ENCODE peak calls at places on chromosomes 2 and 18, in six cellular contexts. Y, N, H, T, L and R are unnamed samples.

GRCh38 chr2:232476045-232476444 is 11.6 kb downstream of the ECEL1 start:
- DNase-seq in Y (no peak), N (peak; percentile 29), H (no peak), T (no peak), L (no peak), R (peak; percentile 38)

GRCh38 chr18:75213610-75214009 is 3.0 kb downstream of the TSHZ1 start:
- DNase-seq in Y (no peak), N (no peak), H (no peak), T (no peak), L (no peak), R (no peak)

GRCh38 chr2:227376911-227377396 is 2.2 kb downstream of the TM4SF20 start:
- DNase-seq in Y (no peak), N (no peak), H (peak; percentile 30), T (no peak), L (no peak), R (no peak)

GRCh38 chr2:153519260-153519875 is 40.8 kb upstream of the RPRM start:
- DNase-seq in Y (peak; percentile 32), N (no peak), H (peak; percentile 60), T (peak; percentile 54), L (peak; percentile 50), R (no peak)

GRCh38 chr18:66136039-66136438 is 385.2 kb downstream of the CDH7 start:
- DNase-seq in Y (no peak), N (no peak), H (no peak), T (no peak), L (no peak), R (no peak)

GRCh38 chr18:51881394-51881793 is 458.6 kb upstream of the DCC start:
- DNase-seq in Y (no peak), N (no peak), H (no peak), T (no peak), L (no peak), R (no peak)

GRCh38 chr18:26703170-26703933 is 155.0 kb upstream of the KCTD1 start:
- DNase-seq in Y (no peak), N (no peak), H (peak; percentile 83), T (peak; percentile 32), L (no peak), R (no peak)

GRCh38 chr18:47404845-47405244 is 153.4 kb upstream of the SKOR2 start:
- DNase-seq in Y (no peak), N (no peak), H (no peak), T (no peak), L (no peak), R (no peak)

GRCh38 chr18:8889479-8889878 is 184.1 kb downstream of the MTCL1 start:
- DNase-seq in Y (no peak), N (no peak), H (no peak), T (no peak), L (no peak), R (no peak)

GRCh38 chr2:20012282-20013060 is at the start of gene MATN3:
- DNase-seq in Y (no peak), N (peak; percentile 70), H (peak; percentile 63), T (peak; percentile 46), L (peak; percentile 68), R (peak; percentile 64)

DNA sequence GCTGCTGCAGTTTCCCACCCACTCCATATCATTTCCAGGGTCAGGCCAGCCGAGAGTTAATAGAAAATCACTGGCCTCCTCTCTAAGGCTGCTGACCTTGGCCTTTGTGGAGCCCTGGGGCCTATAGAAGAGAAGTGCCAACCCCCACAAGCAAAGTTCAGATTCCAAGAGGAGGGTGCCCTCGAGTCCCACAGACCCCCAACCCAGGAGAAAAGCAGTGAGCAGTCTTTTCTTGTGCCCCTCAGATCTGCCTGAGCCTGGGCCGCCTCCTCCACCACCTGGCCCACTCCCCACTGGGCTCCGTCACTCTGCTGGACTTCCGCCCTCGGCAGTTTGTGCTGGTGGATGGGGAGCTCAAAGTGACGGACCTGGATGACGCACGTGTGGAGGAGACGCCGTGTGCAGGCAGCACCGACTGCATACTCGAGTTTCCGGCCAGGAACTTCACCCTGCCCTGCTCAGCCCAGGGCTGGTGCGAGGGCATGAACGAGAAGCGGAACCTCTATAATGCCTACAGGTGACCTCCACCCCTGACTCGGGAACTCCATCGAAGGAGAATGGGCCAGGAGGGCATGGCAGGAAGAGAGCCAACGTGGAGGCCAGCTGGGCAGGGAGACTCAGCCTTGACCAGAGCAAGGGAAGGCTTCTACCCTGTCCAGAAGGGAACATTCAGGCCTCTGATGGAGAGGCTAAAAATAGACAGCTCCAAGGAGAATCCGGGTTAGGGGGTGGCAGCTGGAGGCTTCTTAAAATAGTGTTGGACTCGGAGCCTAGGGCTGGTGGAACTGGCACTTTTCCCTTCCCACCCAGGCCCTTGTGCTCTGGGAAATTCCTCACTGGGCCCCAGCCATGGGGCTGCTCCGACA is 6.2 kb downstream of the PKDCC start:
- DNase-seq in Y (no peak), N (peak; percentile 93), H (no peak), T (peak; percentile 66), L (peak; percentile 55), R (no peak)
- TF ChIP-seq POLR2A in Y (no peak), N (peak; percentile 19), H (no peak), T (no peak), L (no peak), R (no peak)

DNA sequence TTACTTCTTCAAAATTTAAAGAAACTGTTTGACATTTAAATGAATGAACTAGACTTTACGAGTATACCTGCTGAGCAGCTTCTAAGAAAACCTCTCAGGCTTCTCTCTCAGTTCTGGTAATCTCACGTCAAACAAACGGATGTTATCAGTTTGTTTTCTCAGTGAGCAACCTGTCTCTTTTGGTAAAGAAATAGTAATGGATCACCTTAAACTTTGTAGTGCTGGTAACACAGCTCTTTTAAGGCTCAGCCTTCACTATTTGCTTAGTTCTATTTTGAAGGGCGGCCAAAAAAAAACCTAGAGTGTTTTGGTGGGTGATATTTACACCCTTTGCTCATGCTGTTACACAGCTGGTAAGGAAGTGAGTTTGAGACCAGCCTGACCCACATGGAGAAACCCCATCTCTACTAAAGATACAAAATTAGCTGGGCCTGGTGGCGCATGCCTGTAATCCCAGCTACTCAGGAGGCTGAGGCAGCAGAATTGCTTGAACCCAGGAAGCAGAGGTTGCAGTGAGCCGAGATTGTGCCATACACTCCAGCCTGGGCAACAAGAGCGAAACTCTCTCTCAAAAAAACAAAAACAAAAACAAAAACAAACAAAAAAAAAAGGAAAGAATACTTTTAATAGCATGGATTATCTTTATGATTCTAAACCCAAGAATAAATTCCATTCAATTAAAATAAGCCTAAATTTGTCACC is 15.9 kb downstream of the FN1 start:
- DNase-seq in Y (no peak), N (no peak), H (no peak), T (no peak), L (peak; percentile 87), R (no peak)
- H3K36me3 ChIP-seq in Y (no peaks in the 10 kb centered on the region), N (peaks cover 57% of the 10 kb centered on the region), H (peaks cover 30% of the 10 kb centered on the region), T (no peaks in the 10 kb centered on the region), L (peaks cover 71% of the 10 kb centered on the region), R (peaks cover 8% of the 10 kb centered on the region)

GRCh38 chr2:189337648-189338047 is 103.6 kb upstream of the WDR75 start:
- DNase-seq in Y (no peak), N (no peak), H (no peak), T (no peak), L (no peak), R (no peak)
- TF ChIP-seq EP300 in Y (peak; percentile 82), N (peak; percentile 52), H (no peak), T (no peak), L (no peak), R (no peak)

GRCh38 chr2:99489758-99490087 is at the start of gene REV1:
- DNase-seq in Y (no peak), N (no peak), H (no peak), T (no peak), L (no peak), R (peak; percentile 80)
- TF ChIP-seq POLR2A in Y (peak; percentile 61), N (no peak), H (no peak), T (no peak), L (peak; percentile 80), R (no peak)

GRCh38 chr2:100070078-100070477 is 72.3 kb downstream of the AFF3 start:
- DNase-seq in Y (no peak), N (no peak), H (no peak), T (no peak), L (peak; percentile 13), R (no peak)

GRCh38 chr2:100073110-100073509 is 69.3 kb downstream of the AFF3 start:
- DNase-seq in Y (no peak), N (no peak), H (no peak), T (no peak), L (no peak), R (no peak)

GRCh38 chr2:100071350-100072043 is 70.9 kb downstream of the AFF3 start:
- DNase-seq in Y (no peak), N (no peak), H (no peak), T (no peak), L (peak; percentile 23), R (no peak)

GRCh38 chr2:100068395-100068794 is 74.0 kb downstream of the AFF3 start:
- DNase-seq in Y (no peak), N (no peak), H (no peak), T (no peak), L (no peak), R (no peak)

DNA sequence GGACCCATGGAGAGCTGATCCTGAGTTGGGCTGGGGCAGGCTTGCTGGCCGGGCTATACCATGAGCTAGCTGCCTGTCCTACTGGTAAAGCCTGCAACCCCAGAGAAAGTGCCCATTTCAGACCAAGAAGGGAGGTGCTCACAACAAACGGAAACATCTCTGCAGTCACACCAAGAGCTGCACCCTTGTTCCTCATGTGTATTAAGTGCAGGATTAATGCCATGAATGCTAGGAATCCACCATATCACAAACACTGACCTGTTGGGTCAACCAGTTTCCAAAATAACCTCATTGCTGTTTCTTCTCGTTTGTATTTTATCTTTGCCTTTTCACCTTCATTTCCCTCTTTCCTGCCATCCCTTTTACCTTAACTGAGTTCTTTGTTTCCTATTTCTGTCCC is 69.9 kb downstream of the AFF3 start:
- DNase-seq in Y (no peak), N (no peak), H (no peak), T (no peak), L (no peak), R (no peak)
- H3K36me3 ChIP-seq in Y (no peaks in the 10 kb centered on the region), N (no peaks in the 10 kb centered on the region), H (no peaks in the 10 kb centered on the region), T (no peaks in the 10 kb centered on the region), L (no peaks in the 10 kb centered on the region), R (no peaks in the 10 kb centered on the region)

GRCh38 chr2:167944825-167945659 is 302.4 kb downstream of the STK39 start:
- DNase-seq in Y (no peak), N (no peak), H (no peak), T (no peak), L (no peak), R (no peak)
- TF ChIP-seq EP300 in Y (no peak), N (no peak), H (no peak), T (no peak), L (no peak), R (no peak)

GRCh38 chr2:53417385-53417784 is 350.2 kb upstream of the CHAC2 start:
- DNase-seq in Y (no peak), N (no peak), H (no peak), T (no peak), L (no peak), R (no peak)
- TF ChIP-seq POLR2A in Y (no peak), N (no peak), H (no peak), T (no peak), L (no peak), R (no peak)